ENCODE peak calls at places on chromosome 7, in ten cellular contexts. R, T, H, V, Y, X, N, O, G and C are unnamed samples.

GRCh38 chr7:69643708-69644445 is 45.6 kb downstream of the AUTS2 start:
- DNase-seq in R (no peak), T (no peak), H (peak), V (peak), Y (no peak), X (no peak), N (no peak), O (no peak), G (no peak), C (no peak)

GRCh38 chr7:42351313-42351935 is 114.4 kb upstream of the GLI3 start:
- DNase-seq in R (no peak), T (no peak), H (no peak), V (peak), Y (no peak), X (no peak), N (no peak), O (no peak), G (no peak), C (no peak)

GRCh38 chr7:87339373-87339897 is 6.0 kb upstream of the CROT start:
- DNase-seq in R (no peak), T (no peak), H (no peak), V (no peak), Y (no peak), X (no peak), N (no peak), O (no peak), G (no peak), C (no peak)

GRCh38 chr7:115585015-115585655 is 445.4 kb downstream of the TFEC start:
- DNase-seq in R (no peak), T (no peak), H (no peak), V (no peak), Y (no peak), X (no peak), N (no peak), O (no peak), G (no peak), C (no peak)

GRCh38 chr7:122914812-122915211 is 28.6 kb upstream of the CADPS2 start:
- DNase-seq in R (no peak), T (no peak), H (no peak), V (no peak), Y (no peak), X (no peak), N (no peak), O (no peak), G (no peak), C (no peak)

GRCh38 chr7:36287371-36288241 is 102.1 kb upstream of the ANLN start:
- DNase-seq in R (no peak), T (no peak), H (no peak), V (no peak), Y (no peak), X (peak), N (no peak), O (peak), G (no peak), C (no peak)

GRCh38 chr7:102119213-102119651 is 167.4 kb upstream of the SH2B2 start:
- DNase-seq in R (peak), T (no peak), H (no peak), V (peak), Y (no peak), X (no peak), N (no peak), O (no peak), G (no peak), C (no peak)

GRCh38 chr7:13802651-13803050 is 186.8 kb downstream of the ETV1 start:
- DNase-seq in R (no peak), T (no peak), H (no peak), V (no peak), Y (no peak), X (no peak), N (no peak), O (no peak), G (no peak), C (no peak)

GRCh38 chr7:67854236-67854635 is 857.6 kb downstream of the TYW1 start:
- DNase-seq in R (no peak), T (no peak), H (no peak), V (no peak), Y (no peak), X (no peak), N (no peak), O (no peak), G (no peak), C (no peak)

GRCh38 chr7:157538321-157538720 is 201.5 kb downstream of the DNAJB6 start:
- DNase-seq in R (no peak), T (no peak), H (no peak), V (no peak), Y (no peak), X (no peak), N (no peak), O (no peak), G (no peak), C (no peak)

GRCh38 chr7:25032774-25033743 is 53.1 kb upstream of the OSBPL3 start:
- DNase-seq in R (no peak), T (no peak), H (no peak), V (no peak), Y (no peak), X (no peak), N (no peak), O (no peak), G (no peak), C (no peak)

GRCh38 chr7:148915211-148915610 is 31.1 kb upstream of the EZH2 start:
- DNase-seq in R (no peak), T (no peak), H (no peak), V (no peak), Y (no peak), X (no peak), N (no peak), O (no peak), G (no peak), C (no peak)

GRCh38 chr7:100373261-100373831 is at the start of gene PILRA:
- DNase-seq in R (no peak), T (no peak), H (no peak), V (peak), Y (no peak), X (no peak), N (no peak), O (no peak), G (no peak), C (no peak)

GRCh38 chr7:101696-102376 is 90.5 kb upstream of the FAM20C start:
- DNase-seq in R (no peak), T (no peak), H (no peak), V (peak), Y (no peak), X (no peak), N (no peak), O (no peak), G (no peak), C (peak)

GRCh38 chr7:49931627-49932026 is 158.2 kb downstream of the VWC2 start:
- DNase-seq in R (no peak), T (no peak), H (no peak), V (no peak), Y (no peak), X (no peak), N (no peak), O (no peak), G (no peak), C (no peak)

GRCh38 chr7:48924433-48924832 is at the start of gene CDC14C:
- DNase-seq in R (no peak), T (no peak), H (no peak), V (no peak), Y (no peak), X (no peak), N (no peak), O (no peak), G (no peak), C (no peak)

GRCh38 chr7:30057741-30058140 is 29.5 kb downstream of the PLEKHA8 start:
- DNase-seq in R (no peak), T (no peak), H (no peak), V (no peak), Y (no peak), X (no peak), N (no peak), O (no peak), G (no peak), C (no peak)

GRCh38 chr7:15199482-15199881 is 296.9 kb upstream of the DGKB start:
- DNase-seq in R (no peak), T (no peak), H (no peak), V (peak), Y (no peak), X (no peak), N (no peak), O (no peak), G (no peak), C (no peak)

GRCh38 chr7:151871904-151872303 is 5.0 kb downstream of the PRKAG2 start:
- DNase-seq in R (no peak), T (no peak), H (no peak), V (no peak), Y (no peak), X (no peak), N (no peak), O (no peak), G (no peak), C (no peak)

GRCh38 chr7:78523903-78524302 is 725.3 kb downstream of the PHTF2 start:
- DNase-seq in R (no peak), T (no peak), H (no peak), V (no peak), Y (no peak), X (no peak), N (no peak), O (no peak), G (no peak), C (no peak)

GRCh38 chr7:105636982-105637381 is 55.7 kb upstream of the EFCAB10 start:
- DNase-seq in R (no peak), T (no peak), H (no peak), V (no peak), Y (no peak), X (no peak), N (no peak), O (no peak), G (no peak), C (no peak)

GRCh38 chr7:73642834-73643233 is 18.5 kb upstream of the MLXIPL start:
- DNase-seq in R (no peak), T (no peak), H (no peak), V (no peak), Y (no peak), X (no peak), N (no peak), O (no peak), G (no peak), C (no peak)

GRCh38 chr7:19834566-19834965 is 61.1 kb upstream of the TMEM196 start:
- DNase-seq in R (no peak), T (no peak), H (no peak), V (no peak), Y (no peak), X (no peak), N (no peak), O (no peak), G (no peak), C (no peak)

DNA sequence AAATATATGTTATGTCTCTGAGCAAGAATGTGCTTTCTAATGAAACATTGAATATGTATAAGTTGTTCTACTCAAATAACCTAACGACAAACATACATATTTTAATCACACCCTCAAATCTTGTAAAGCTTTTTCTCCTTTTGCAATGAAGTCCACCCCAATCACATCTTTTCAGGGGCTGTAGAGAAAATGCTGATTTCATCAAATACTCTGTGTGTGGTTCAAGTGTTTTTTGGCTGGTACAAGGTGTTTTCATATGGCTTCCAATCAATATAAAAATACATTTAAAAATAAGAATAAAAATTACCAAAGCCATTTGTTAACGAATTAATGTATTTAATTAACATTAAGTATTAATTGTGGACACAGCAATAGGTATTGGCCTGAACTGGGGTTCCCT is 57.2 kb upstream of the TMEM196 start:
- DNase-seq in R (no peak), T (no peak), H (no peak), V (no peak), Y (no peak), X (no peak), N (no peak), O (no peak), G (no peak), C (no peak)
- TF ChIP-seq CTCF in R (no peak), T (no peak), H (no peak), V (no peak), Y (no peak), X (no peak), N (no peak), O (no peak), G (no peak), C (no peak)

GRCh38 chr7:32039000-32039756 is 31.0 kb downstream of the PDE1C start:
- DNase-seq in R (no peak), T (no peak), H (peak), V (no peak), Y (no peak), X (no peak), N (no peak), O (no peak), G (no peak), C (no peak)

GRCh38 chr7:32043688-32044087 is 26.5 kb downstream of the PDE1C start:
- DNase-seq in R (no peak), T (no peak), H (no peak), V (peak), Y (no peak), X (no peak), N (no peak), O (no peak), G (no peak), C (no peak)

GRCh38 chr7:32045228-32045627 is 25.0 kb downstream of the PDE1C start:
- DNase-seq in R (no peak), T (no peak), H (no peak), V (no peak), Y (no peak), X (no peak), N (no peak), O (no peak), G (no peak), C (no peak)

GRCh38 chr7:32044739-32045138 is 25.5 kb downstream of the PDE1C start:
- DNase-seq in R (no peak), T (no peak), H (no peak), V (no peak), Y (no peak), X (no peak), N (no peak), O (no peak), G (no peak), C (no peak)

DNA sequence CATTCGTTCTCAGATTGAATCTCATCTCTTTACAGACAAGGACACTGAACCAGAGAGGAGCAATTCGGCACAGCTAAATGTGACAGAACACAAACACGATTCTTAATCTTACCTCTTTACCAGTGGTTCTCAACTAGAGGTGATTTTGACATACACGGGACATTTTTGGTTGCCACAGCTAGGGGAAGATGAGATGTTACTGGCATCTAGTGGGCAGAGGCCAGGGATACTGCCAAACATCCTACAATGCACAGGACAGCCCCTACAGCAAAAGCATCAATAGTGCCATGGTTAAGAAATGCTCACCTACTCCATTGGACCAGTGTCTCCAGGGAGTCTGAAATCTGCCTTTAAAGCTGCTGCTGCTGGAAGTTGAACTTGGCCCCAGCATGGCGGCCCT is 27.3 kb downstream of the PDE1C start:
- DNase-seq in R (no peak), T (no peak), H (no peak), V (no peak), Y (no peak), X (no peak), N (no peak), O (no peak), G (no peak), C (no peak)
- TF ChIP-seq CTCF in R (no peak), T (no peak), H (no peak), V (no peak), Y (no peak), X (no peak), N (no peak), O (no peak), G (no peak), C (no peak)

GRCh38 chr7:84100866-84101265 is 93.7 kb downstream of the SEMA3A start:
- DNase-seq in R (no peak), T (no peak), H (no peak), V (peak), Y (no peak), X (no peak), N (no peak), O (no peak), G (no peak), C (no peak)
- TF ChIP-seq CTCF in R (no peak), T (no peak), H (no peak), V (peak), Y (no peak), X (no peak), N (peak), O (no peak), G (no peak), C (no peak)

GRCh38 chr7:155227004-155227787 is 70.5 kb upstream of the INSIG1 start:
- DNase-seq in R (no peak), T (no peak), H (no peak), V (no peak), Y (no peak), X (no peak), N (no peak), O (no peak), G (no peak), C (no peak)

GRCh38 chr7:155227788-155228458 is 69.8 kb upstream of the INSIG1 start:
- DNase-seq in R (no peak), T (no peak), H (peak), V (no peak), Y (no peak), X (no peak), N (no peak), O (no peak), G (no peak), C (no peak)

GRCh38 chr7:155225516-155225915 is 72.2 kb upstream of the INSIG1 start:
- DNase-seq in R (no peak), T (no peak), H (no peak), V (no peak), Y (no peak), X (no peak), N (no peak), O (no peak), G (no peak), C (no peak)

GRCh38 chr7:155225095-155225494 is 72.6 kb upstream of the INSIG1 start:
- DNase-seq in R (no peak), T (no peak), H (no peak), V (no peak), Y (no peak), X (no peak), N (no peak), O (no peak), G (no peak), C (no peak)

GRCh38 chr7:155226261-155227003 is 71.2 kb upstream of the INSIG1 start:
- DNase-seq in R (no peak), T (no peak), H (no peak), V (no peak), Y (no peak), X (no peak), N (no peak), O (no peak), G (no peak), C (no peak)
- TF ChIP-seq CTCF in R (no peak), T (no peak), H (no peak), V (no peak), Y (no peak), X (no peak), N (no peak), O (no peak), G (no peak), C (no peak)

DNA sequence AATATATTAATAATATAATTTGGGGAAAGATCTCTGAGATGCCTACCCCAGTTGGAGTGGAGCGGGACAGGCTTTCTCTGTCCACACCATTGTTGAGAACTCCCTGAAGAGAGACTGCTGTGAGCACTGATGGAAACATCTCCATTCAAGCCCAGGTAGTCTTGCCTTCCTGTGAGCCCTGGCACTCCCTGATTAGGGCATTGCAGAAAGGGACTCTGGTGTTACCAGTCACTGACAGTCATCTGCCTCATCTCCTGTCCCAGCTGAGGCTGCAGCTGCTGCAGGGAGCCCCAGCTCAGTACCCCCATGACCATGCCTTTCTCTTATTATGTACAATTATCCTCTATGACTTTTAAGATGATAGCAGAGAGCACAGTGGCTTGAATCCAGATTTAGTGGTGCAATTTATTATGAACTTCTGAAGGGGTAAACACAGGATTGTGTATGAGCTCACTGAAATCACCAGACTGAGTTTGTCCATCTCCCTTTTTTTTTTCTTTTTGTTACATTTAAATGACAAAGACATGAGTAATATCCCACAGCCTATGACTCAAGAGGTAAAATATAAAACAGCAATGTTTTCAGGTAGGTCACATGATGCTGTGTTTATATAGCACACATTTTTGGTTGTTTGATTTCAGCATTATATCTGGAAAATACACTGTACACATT is 236.9 kb downstream of the SLC25A13 start:
- DNase-seq in R (no peak), T (no peak), H (no peak), V (peak), Y (no peak), X (no peak), N (no peak), O (no peak), G (no peak), C (no peak)
- TF ChIP-seq CTCF in R (no peak), T (no peak), H (no peak), V (no peak), Y (no peak), X (no peak), N (no peak), O (no peak), G (no peak), C (no peak)

DNA sequence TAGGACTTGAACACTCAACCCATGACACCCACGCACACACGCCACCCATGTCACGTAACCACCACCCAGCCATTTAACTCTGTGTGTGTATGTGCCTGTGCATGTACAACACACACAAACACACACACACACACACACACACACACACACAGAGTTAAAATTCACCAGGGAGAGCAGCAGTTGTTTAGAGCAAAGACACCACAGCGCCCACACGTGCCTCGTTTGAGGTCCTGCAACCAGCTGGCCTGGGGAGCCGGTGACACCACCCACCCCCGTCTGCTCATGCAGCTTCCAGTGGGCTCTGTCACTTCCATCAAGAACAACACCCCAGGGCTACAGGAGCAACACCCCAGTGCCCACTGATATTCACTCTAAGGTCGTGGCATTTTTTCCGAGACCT is 97.4 kb downstream of the ELFN1 start:
- DNase-seq in R (no peak), T (no peak), H (peak), V (no peak), Y (no peak), X (no peak), N (no peak), O (no peak), G (no peak), C (no peak)
- TF ChIP-seq CTCF in R (no peak), T (no peak), H (peak), V (no peak), Y (no peak), X (no peak), N (no peak), O (no peak), G (no peak), C (no peak)

DNA sequence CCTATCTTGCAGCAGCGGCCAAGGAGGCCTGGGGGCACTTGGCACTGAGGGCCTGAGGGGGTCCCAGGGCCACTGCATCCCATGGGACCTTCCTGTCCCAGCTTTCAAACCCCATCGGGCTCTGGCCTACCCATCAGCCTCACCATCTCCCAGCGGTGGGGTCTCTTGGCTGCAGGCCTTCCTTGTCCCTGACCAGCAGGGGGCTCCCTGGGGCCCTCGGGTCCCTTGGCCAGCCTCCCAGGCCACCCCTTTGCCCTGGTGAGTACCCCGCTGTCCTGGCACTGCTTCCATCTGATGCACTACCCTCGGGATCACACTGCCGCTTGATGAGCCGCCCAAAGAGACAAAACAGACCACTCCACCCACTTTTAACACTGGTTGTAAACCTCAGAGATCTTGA is 43.5 kb downstream of the YKT6 start:
- DNase-seq in R (no peak), T (no peak), H (peak), V (peak), Y (no peak), X (no peak), N (no peak), O (no peak), G (no peak), C (no peak)
- TF ChIP-seq CTCF in R (no peak), T (no peak), H (peak), V (peak), Y (peak), X (no peak), N (peak), O (peak), G (no peak), C (peak)